ENCODE peak calls at places on chromosomes 13 and 19, in five cellular contexts. One of them, this sample, is unnamed.
A peak's percentile ranks its signal among the peaks of the same experiment; 100 is the strongest.

GRCh38 chr19:10368101-10368803 is 12.1 kb downstream of the TYK2 start:
- DNase-seq in dorsolateral prefrontal cortex: no peak
- DNase-seq in AG10803: no peak
- DNase-seq in astrocyte: no peak
- DNase-seq in WTC11: no peak
- DNase-seq in this sample: no peak

GRCh38 chr19:917323-918151 is at the start of gene KISS1R:
- DNase-seq in dorsolateral prefrontal cortex: peak; percentile 52
- DNase-seq in AG10803: no peak
- DNase-seq in astrocyte: no peak
- DNase-seq in WTC11: peak; percentile 87
- DNase-seq in this sample: no peak

GRCh38 chr13:48643159-48643558 is 10.6 kb upstream of the CYSLTR2 start:
- DNase-seq in dorsolateral prefrontal cortex: no peak
- DNase-seq in AG10803: no peak
- DNase-seq in astrocyte: no peak
- DNase-seq in WTC11: no peak
- DNase-seq in this sample: no peak

GRCh38 chr13:33392794-33393371 is 107.3 kb upstream of the STARD13 start:
- DNase-seq in dorsolateral prefrontal cortex: no peak
- DNase-seq in AG10803: no peak
- DNase-seq in astrocyte: no peak
- DNase-seq in WTC11: no peak
- DNase-seq in this sample: no peak

GRCh38 chr19:47446534-47447469 is 24.9 kb downstream of the SLC8A2 start:
- DNase-seq in dorsolateral prefrontal cortex: no peak
- DNase-seq in AG10803: no peak
- DNase-seq in astrocyte: no peak
- DNase-seq in WTC11: peak; percentile 94
- DNase-seq in this sample: no peak

GRCh38 chr19:1446713-1447564 is 3.0 kb upstream of the APC2 start:
- DNase-seq in dorsolateral prefrontal cortex: no peak
- DNase-seq in AG10803: no peak
- DNase-seq in astrocyte: no peak
- DNase-seq in WTC11: peak; percentile 58
- DNase-seq in this sample: no peak

GRCh38 chr13:112444001-112444311 is 67.8 kb downstream of the SPACA7 start:
- DNase-seq in dorsolateral prefrontal cortex: peak; percentile 82
- DNase-seq in AG10803: peak; percentile 26
- DNase-seq in astrocyte: peak; percentile 2
- DNase-seq in WTC11: peak; percentile 94
- DNase-seq in this sample: peak; percentile 24

GRCh38 chr19:36060430-36060829 is 5.7 kb downstream of the WDR62 start:
- DNase-seq in dorsolateral prefrontal cortex: peak; percentile 85
- DNase-seq in AG10803: peak; percentile 59
- DNase-seq in astrocyte: peak; percentile 28
- DNase-seq in WTC11: peak; percentile 54
- DNase-seq in this sample: peak; percentile 38

GRCh38 chr19:13689050-13689449 is 75.3 kb upstream of the MRI1 start:
- DNase-seq in dorsolateral prefrontal cortex: no peak
- DNase-seq in AG10803: peak; percentile 16
- DNase-seq in astrocyte: peak; percentile 10
- DNase-seq in WTC11: peak; percentile 19
- DNase-seq in this sample: peak; percentile 17

GRCh38 chr19:5423567-5424125 is 31.6 kb upstream of the ZNRF4 start:
- DNase-seq in dorsolateral prefrontal cortex: no peak
- DNase-seq in AG10803: no peak
- DNase-seq in astrocyte: no peak
- DNase-seq in WTC11: no peak
- DNase-seq in this sample: no peak

GRCh38 chr19:531753-532571 is at the start of gene CDC34:
- DNase-seq in dorsolateral prefrontal cortex: no peak
- DNase-seq in AG10803: no peak
- DNase-seq in astrocyte: no peak
- DNase-seq in WTC11: no peak
- DNase-seq in this sample: no peak

DNA sequence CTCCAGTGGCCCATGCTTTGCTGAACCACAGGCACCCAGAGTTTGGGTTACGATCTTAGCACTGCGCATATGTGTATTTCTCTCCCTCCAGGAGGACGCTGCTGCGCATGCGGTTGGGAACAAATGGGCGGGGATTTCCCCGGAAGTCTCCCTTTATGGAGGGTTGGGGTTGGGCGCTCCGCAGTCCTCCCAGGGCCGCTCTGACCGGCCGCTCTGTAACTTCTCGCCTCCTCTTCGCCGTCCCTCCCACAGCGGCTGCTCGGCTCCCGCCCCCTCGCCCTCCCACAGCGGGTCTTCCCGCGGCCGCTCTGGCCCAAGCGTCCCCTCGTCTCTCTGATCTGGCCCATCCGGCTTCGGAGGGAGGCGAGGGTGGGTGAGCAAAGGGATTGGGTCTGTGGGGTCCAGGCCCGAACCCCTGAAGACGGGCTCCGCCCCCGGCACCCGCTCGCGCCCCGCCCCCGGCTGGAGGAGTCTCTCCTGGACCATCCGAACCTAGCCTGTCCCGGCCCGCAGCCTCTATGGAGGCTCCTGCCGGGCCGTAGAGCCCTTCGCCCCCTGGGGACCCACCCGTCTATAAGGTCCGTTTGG is at the start of gene MEGF8:
- DNase-seq in dorsolateral prefrontal cortex: peak; percentile 98
- DNase-seq in AG10803: peak; percentile 99
- DNase-seq in astrocyte: peak; percentile 96
- DNase-seq in WTC11: peak; percentile 99
- DNase-seq in this sample: peak; percentile 98
- TF ChIP-seq CTCF in dorsolateral prefrontal cortex: peak; percentile 96
- TF ChIP-seq CTCF in AG10803: no peak
- TF ChIP-seq CTCF in astrocyte: peak; percentile 94
- TF ChIP-seq CTCF in WTC11: no peak
- TF ChIP-seq CTCF in this sample: peak; percentile 88

GRCh38 chr19:18856385-18857126 is 24.8 kb downstream of the UPF1 start:
- DNase-seq in dorsolateral prefrontal cortex: peak; percentile 79
- DNase-seq in AG10803: peak; percentile 47
- DNase-seq in astrocyte: no peak
- DNase-seq in WTC11: peak; percentile 44
- DNase-seq in this sample: peak; percentile 36
- TF ChIP-seq CTCF in dorsolateral prefrontal cortex: peak; percentile 71
- TF ChIP-seq CTCF in AG10803: peak; percentile 56
- TF ChIP-seq CTCF in astrocyte: peak; percentile 26
- TF ChIP-seq CTCF in WTC11: no peak
- TF ChIP-seq CTCF in this sample: peak; percentile 56

DNA sequence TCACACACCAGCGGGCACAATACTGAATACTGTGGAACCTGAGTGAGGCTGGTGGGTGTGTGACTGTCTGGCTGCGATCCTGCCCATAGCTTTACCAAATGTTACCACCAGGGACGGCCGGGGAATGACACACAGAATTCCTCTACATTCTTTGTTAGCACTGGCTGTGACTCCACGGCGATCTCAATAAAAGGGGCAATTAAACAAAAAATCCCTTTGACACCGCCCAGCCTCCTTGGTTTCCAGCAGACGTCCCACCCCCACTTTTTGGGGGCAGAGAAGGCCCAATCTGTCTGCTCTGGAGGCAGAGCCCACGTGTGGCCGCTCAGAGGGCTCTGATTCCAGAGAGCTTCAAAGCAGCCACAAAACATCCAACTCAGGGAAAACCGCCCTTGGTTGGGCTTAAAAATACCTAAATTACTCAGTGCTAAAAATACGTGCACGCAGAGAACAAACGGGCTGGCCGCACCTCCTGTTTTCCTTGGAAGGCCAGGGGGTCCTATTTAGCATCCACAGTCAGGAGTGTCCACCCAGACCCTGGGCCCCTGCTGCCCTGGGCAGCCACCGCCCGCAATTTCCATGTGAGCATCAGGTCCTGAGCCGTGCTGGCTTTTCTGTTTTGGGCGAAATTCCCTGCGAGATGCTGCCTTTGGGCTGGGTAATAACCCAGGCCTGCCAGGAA is 47.8 kb downstream of the GADD45B start:
- DNase-seq in dorsolateral prefrontal cortex: no peak
- DNase-seq in AG10803: peak; percentile 83
- DNase-seq in astrocyte: peak; percentile 86
- DNase-seq in WTC11: no peak
- DNase-seq in this sample: peak; percentile 64
- TF ChIP-seq CTCF in dorsolateral prefrontal cortex: peak; percentile 12
- TF ChIP-seq CTCF in AG10803: peak; percentile 65
- TF ChIP-seq CTCF in astrocyte: peak; percentile 38
- TF ChIP-seq CTCF in WTC11: no peak
- TF ChIP-seq CTCF in this sample: peak; percentile 73

DNA sequence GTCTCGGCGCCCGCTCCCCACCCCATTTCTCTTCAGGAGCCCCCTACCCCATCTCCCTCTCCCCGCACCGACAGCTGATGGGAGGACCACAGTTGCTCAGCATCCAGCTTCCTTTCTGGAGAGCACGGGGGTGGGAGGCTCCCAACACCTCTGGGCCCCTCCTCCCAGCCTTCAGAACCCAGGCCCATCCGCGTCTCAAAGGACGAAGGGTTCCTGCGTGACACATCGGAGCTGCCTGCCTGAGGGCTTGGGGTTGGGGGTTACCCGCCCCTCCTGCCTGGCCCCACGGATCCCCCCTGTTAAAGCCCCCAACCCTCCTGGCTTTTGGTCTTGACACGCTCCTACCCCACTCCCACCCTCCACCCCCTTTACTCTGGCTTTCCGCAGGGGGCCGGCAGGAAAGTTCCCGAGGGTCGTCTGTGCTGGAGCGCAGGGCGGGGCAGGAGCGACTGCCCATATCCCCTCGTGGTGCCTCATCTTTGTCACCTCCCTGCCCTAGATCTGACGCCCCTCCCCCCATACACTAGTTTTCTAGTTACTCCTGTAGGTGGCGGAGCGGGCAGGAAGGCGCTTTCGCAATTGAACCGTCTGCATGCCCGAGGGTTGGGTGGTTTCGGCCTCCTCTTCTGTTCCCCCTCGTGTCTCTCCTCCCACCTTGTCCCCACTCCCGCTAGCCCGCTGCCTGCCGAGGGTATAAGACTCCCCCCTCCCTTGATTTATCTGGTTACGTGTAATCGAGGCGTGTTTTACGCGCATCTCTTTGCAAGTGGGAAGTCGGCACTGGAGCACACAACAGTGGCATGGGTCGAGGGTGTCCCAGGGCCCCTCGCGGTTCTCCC is 922 bp downstream of the TRAPPC5 start:
- DNase-seq in dorsolateral prefrontal cortex: peak; percentile 67
- DNase-seq in AG10803: peak; percentile 71
- DNase-seq in astrocyte: peak; percentile 35
- DNase-seq in WTC11: peak; percentile 84
- DNase-seq in this sample: peak; percentile 55
- TF ChIP-seq CTCF in dorsolateral prefrontal cortex: peak; percentile 33
- TF ChIP-seq CTCF in AG10803: peak; percentile 66
- TF ChIP-seq CTCF in astrocyte: no peak
- TF ChIP-seq CTCF in WTC11: no peak
- TF ChIP-seq CTCF in this sample: peak; percentile 73

DNA sequence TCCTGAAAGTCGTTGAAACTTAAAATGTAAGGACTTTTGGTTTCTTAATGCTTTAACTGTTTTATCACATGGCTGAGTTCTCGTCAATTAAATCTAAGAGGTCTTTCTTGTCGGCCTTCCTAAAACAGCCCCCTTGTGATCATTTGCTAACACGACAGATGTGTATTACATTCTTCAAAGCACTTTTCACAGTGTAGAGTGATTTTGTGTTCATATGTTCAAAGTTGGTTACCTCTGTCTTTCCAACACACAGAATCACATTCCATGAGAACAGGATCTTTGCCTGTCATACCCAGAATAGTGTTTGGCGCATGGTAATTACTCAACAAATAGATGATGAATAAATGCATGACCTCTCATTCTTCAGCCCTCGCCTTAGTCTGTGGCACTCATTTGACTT is 1.1 kb downstream of the GTF2F2 start:
- DNase-seq in dorsolateral prefrontal cortex: no peak
- DNase-seq in AG10803: peak; percentile 44
- DNase-seq in astrocyte: no peak
- DNase-seq in WTC11: no peak
- DNase-seq in this sample: peak; percentile 35
- TF ChIP-seq CTCF in dorsolateral prefrontal cortex: no peak
- TF ChIP-seq CTCF in AG10803: peak; percentile 35
- TF ChIP-seq CTCF in astrocyte: peak; percentile 30
- TF ChIP-seq CTCF in WTC11: no peak
- TF ChIP-seq CTCF in this sample: peak; percentile 65

DNA sequence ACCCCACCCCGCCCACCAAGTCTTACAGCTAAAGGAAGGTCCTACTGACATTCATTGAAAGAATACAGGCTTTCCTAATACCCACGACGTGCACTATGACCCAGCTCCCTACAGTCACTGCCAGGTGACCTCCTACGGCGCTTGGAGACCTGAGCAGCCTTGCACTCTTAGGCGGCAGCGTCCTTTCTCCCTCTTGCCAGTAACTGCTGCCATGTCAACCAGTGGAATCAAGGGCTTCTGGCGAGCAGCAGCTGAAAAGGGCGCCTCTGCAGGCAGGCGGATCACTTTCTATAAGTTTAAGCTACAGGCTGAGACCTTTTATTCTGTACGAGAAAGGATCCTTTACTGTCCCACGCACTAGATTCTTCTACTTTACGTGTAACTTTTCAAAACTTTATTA is 2.0 kb downstream of the KCTD12 start:
- DNase-seq in dorsolateral prefrontal cortex: no peak
- DNase-seq in AG10803: peak; percentile 42
- DNase-seq in astrocyte: no peak
- DNase-seq in WTC11: peak; percentile 59
- DNase-seq in this sample: no peak
- TF ChIP-seq CTCF in dorsolateral prefrontal cortex: peak; percentile 16
- TF ChIP-seq CTCF in AG10803: peak; percentile 52
- TF ChIP-seq CTCF in astrocyte: peak; percentile 8
- TF ChIP-seq CTCF in WTC11: no peak
- TF ChIP-seq CTCF in this sample: peak; percentile 29

GRCh38 chr19:17582613-17583012 is 27.2 kb downstream of the COLGALT1 start:
- DNase-seq in dorsolateral prefrontal cortex: no peak
- DNase-seq in AG10803: no peak
- DNase-seq in astrocyte: no peak
- DNase-seq in WTC11: no peak
- DNase-seq in this sample: no peak
- TF ChIP-seq CTCF in dorsolateral prefrontal cortex: no peak
- TF ChIP-seq CTCF in AG10803: no peak
- TF ChIP-seq CTCF in astrocyte: no peak
- TF ChIP-seq CTCF in WTC11: no peak
- TF ChIP-seq CTCF in this sample: peak; percentile 44

GRCh38 chr19:40693150-40693788 is 2.8 kb upstream of the NUMBL start:
- DNase-seq in dorsolateral prefrontal cortex: no peak
- DNase-seq in AG10803: no peak
- DNase-seq in astrocyte: no peak
- DNase-seq in WTC11: no peak
- DNase-seq in this sample: no peak
- TF ChIP-seq CTCF in dorsolateral prefrontal cortex: no peak
- TF ChIP-seq CTCF in AG10803: no peak
- TF ChIP-seq CTCF in astrocyte: no peak
- TF ChIP-seq CTCF in WTC11: no peak
- TF ChIP-seq CTCF in this sample: no peak

DNA sequence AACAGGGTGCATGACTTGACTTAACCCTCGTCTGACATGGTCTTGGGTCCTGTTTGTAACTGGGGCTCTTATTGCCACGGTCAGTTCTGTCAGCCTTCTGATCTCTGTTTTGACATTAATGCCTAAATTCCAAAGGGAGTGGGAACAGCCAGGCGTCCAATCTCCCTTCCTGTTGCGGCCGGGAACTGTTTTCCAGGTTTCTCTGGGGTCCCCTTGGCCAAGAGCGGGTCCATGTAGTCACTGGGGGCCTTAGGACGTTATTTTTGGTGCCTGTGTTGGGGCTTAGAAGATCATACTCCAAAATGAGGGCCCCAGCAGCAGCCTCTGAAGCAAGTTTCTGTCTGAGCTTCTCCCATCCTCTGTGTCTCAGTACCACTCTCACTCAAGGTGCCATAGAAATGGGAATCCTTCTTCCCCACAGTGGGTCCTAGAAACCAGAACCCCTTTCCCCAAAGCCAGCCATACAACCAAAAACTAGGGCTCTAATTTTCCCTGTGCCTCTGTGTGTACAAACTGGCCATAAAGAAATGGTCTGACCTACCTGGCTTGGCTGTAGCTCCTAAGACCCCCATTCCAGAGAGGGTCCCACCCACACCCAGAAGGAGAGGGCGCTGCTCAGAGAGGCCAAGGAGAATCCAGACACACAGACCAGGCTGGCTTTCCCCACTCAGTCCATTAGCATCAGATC is 50.4 kb downstream of the C13orf46 start:
- DNase-seq in dorsolateral prefrontal cortex: no peak
- DNase-seq in AG10803: no peak
- DNase-seq in astrocyte: no peak
- DNase-seq in WTC11: peak; percentile 2
- DNase-seq in this sample: no peak
- TF ChIP-seq CTCF in dorsolateral prefrontal cortex: no peak
- TF ChIP-seq CTCF in AG10803: no peak
- TF ChIP-seq CTCF in astrocyte: no peak
- TF ChIP-seq CTCF in WTC11: no peak
- TF ChIP-seq CTCF in this sample: no peak